ENCODE peak calls at places on chromosomes 2 and 18, in six cellular contexts. One of them, this sample, is unnamed.

GRCh38 chr2:203579730-203580129 is 44.6 kb upstream of the RAPH1 start:
- DNase-seq in nephron progenitor cell: no peak
- DNase-seq in activated CD4-positive, alpha-beta T cell treated with anti-CD3 and anti-CD28 coated beads for 4 hours: no peak
- DNase-seq in WTC11: no peak
- DNase-seq in H1: no peak
- DNase-seq in Kasumi-1: no peak
- DNase-seq in this sample: no peak

GRCh38 chr18:811192-812122 is 585 bp downstream of the YES1 start:
- DNase-seq in WTC11: peak; percentile 57
- DNase-seq in H1: peak; percentile 81
- DNase-seq in Kasumi-1: no peak
- DNase-seq in nephron progenitor cell: peak; percentile 74
- DNase-seq in activated CD4-positive, alpha-beta T cell treated with anti-CD3 and anti-CD28 coated beads for 4 hours: peak; percentile 19
- DNase-seq in this sample: no peak

GRCh38 chr2:127526940-127527804 is 883 bp upstream of the IWS1 start:
- DNase-seq in nephron progenitor cell: no peak
- DNase-seq in Kasumi-1: peak; percentile 19
- DNase-seq in WTC11: no peak
- DNase-seq in H1: no peak
- DNase-seq in activated CD4-positive, alpha-beta T cell treated with anti-CD3 and anti-CD28 coated beads for 4 hours: no peak
- DNase-seq in this sample: peak; percentile 40

GRCh38 chr18:46721331-46721730 is 35.5 kb downstream of the ST8SIA5 start:
- DNase-seq in Kasumi-1: no peak
- DNase-seq in activated CD4-positive, alpha-beta T cell treated with anti-CD3 and anti-CD28 coated beads for 4 hours: no peak
- DNase-seq in nephron progenitor cell: no peak
- DNase-seq in H1: no peak
- DNase-seq in WTC11: no peak
- DNase-seq in this sample: no peak

GRCh38 chr18:9716780-9717563 is 8.9 kb downstream of the RAB31 start:
- DNase-seq in nephron progenitor cell: no peak
- DNase-seq in H1: no peak
- DNase-seq in WTC11: no peak
- DNase-seq in activated CD4-positive, alpha-beta T cell treated with anti-CD3 and anti-CD28 coated beads for 4 hours: no peak
- DNase-seq in Kasumi-1: no peak
- DNase-seq in this sample: no peak

GRCh38 chr2:217861334-217861877 is 141.4 kb downstream of the TNS1 start:
- DNase-seq in Kasumi-1: no peak
- DNase-seq in activated CD4-positive, alpha-beta T cell treated with anti-CD3 and anti-CD28 coated beads for 4 hours: no peak
- DNase-seq in nephron progenitor cell: no peak
- DNase-seq in H1: no peak
- DNase-seq in WTC11: no peak
- DNase-seq in this sample: no peak

GRCh38 chr2:79437416-79438281 is 75.2 kb upstream of the CTNNA2 start:
- DNase-seq in Kasumi-1: no peak
- DNase-seq in nephron progenitor cell: peak; percentile 18
- DNase-seq in H1: peak; percentile 47
- DNase-seq in WTC11: no peak
- DNase-seq in activated CD4-positive, alpha-beta T cell treated with anti-CD3 and anti-CD28 coated beads for 4 hours: no peak
- DNase-seq in this sample: no peak

GRCh38 chr2:174663572-174663971 is 66.0 kb upstream of the WIPF1 start:
- DNase-seq in H1: no peak
- DNase-seq in WTC11: no peak
- DNase-seq in nephron progenitor cell: no peak
- DNase-seq in Kasumi-1: peak; percentile 85
- DNase-seq in activated CD4-positive, alpha-beta T cell treated with anti-CD3 and anti-CD28 coated beads for 4 hours: no peak
- DNase-seq in this sample: no peak

GRCh38 chr2:176129825-176130152 is 284 bp downstream of the HOXD8 start:
- DNase-seq in nephron progenitor cell: no peak
- DNase-seq in activated CD4-positive, alpha-beta T cell treated with anti-CD3 and anti-CD28 coated beads for 4 hours: no peak
- DNase-seq in WTC11: no peak
- DNase-seq in H1: peak; percentile 57
- DNase-seq in Kasumi-1: no peak
- DNase-seq in this sample: no peak

GRCh38 chr2:80499095-80499494 is 194.5 kb upstream of the LRRTM1 start:
- DNase-seq in WTC11: peak; percentile 17
- DNase-seq in H1: no peak
- DNase-seq in nephron progenitor cell: peak; percentile 23
- DNase-seq in activated CD4-positive, alpha-beta T cell treated with anti-CD3 and anti-CD28 coated beads for 4 hours: no peak
- DNase-seq in Kasumi-1: peak; percentile 59
- DNase-seq in this sample: no peak

GRCh38 chr2:11777066-11777782 is 30.8 kb downstream of the LPIN1 start:
- DNase-seq in nephron progenitor cell: no peak
- DNase-seq in H1: no peak
- DNase-seq in Kasumi-1: no peak
- DNase-seq in activated CD4-positive, alpha-beta T cell treated with anti-CD3 and anti-CD28 coated beads for 4 hours: no peak
- DNase-seq in WTC11: no peak
- DNase-seq in this sample: no peak

GRCh38 chr2:176145085-176145969 is 6.0 kb upstream of the HOXD4 start:
- DNase-seq in H1: no peak
- DNase-seq in WTC11: no peak
- DNase-seq in activated CD4-positive, alpha-beta T cell treated with anti-CD3 and anti-CD28 coated beads for 4 hours: no peak
- DNase-seq in nephron progenitor cell: no peak
- DNase-seq in Kasumi-1: no peak
- DNase-seq in this sample: no peak

GRCh38 chr2:47602996-47603395 is 179.9 kb upstream of the MSH6 start:
- DNase-seq in nephron progenitor cell: no peak
- DNase-seq in WTC11: no peak
- DNase-seq in activated CD4-positive, alpha-beta T cell treated with anti-CD3 and anti-CD28 coated beads for 4 hours: no peak
- DNase-seq in H1: no peak
- DNase-seq in Kasumi-1: no peak
- DNase-seq in this sample: no peak

GRCh38 chr18:79693561-79694205 is 14.1 kb downstream of the CTDP1 start:
- DNase-seq in WTC11: peak; percentile 62
- DNase-seq in activated CD4-positive, alpha-beta T cell treated with anti-CD3 and anti-CD28 coated beads for 4 hours: no peak
- DNase-seq in nephron progenitor cell: no peak
- DNase-seq in Kasumi-1: no peak
- DNase-seq in H1: peak; percentile 58
- DNase-seq in this sample: peak; percentile 91

This sample was measured in H7.